ENCODE peak calls at places on chromosomes 6 and 20, in nine cellular contexts. N is A549, Z is spleen, S is heart left ventricle, O is IMR-90, X is left ventricle myocardium inferior, M is cardiac muscle cell, F is AG04449, R is mesothelial cell of epicardium. W is an unnamed sample.

GRCh38 chr6:55713411-55713810 is 134.4 kb upstream of the HMGCLL1 start:
- DNase-seq in R (no peak), N (peak), M (no peak), X (no peak), F (no peak), O (peak), Z (no peak), S (no peak), W (no peak)

GRCh38 chr6:21731411-21732031 is 138.0 kb downstream of the SOX4 start:
- DNase-seq in O (peak), N (peak), M (no peak), S (no peak), Z (no peak), R (no peak), F (no peak), X (no peak), W (no peak)

GRCh38 chr6:167311286-167311685 is 13.6 kb upstream of the TTLL2 start:
- DNase-seq in F (no peak), N (no peak), X (no peak), O (no peak), Z (no peak), R (peak), S (no peak), M (peak), W (no peak)

GRCh38 chr6:85810558-85810957 is 167.9 kb upstream of the SYNCRIP start:
- DNase-seq in M (no peak), X (no peak), F (no peak), N (no peak), S (no peak), Z (no peak), R (no peak), O (no peak), W (no peak)

GRCh38 chr6:2197177-2197671 is 48.2 kb downstream of the GMDS start:
- DNase-seq in M (no peak), N (no peak), S (peak), R (no peak), O (peak), X (no peak), Z (no peak), F (no peak), W (no peak)

GRCh38 chr6:3450888-3451287 is 6.0 kb downstream of the SLC22A23 start:
- DNase-seq in X (no peak), S (no peak), N (no peak), O (no peak), R (no peak), M (no peak), F (no peak), Z (no peak), W (no peak)

GRCh38 chr6:31272431-31272830 is 539 bp upstream of the HLA-C start:
- DNase-seq in X (no peak), M (peak), Z (no peak), N (no peak), S (no peak), O (no peak), R (no peak), F (no peak), W (no peak)

GRCh38 chr6:16989382-16989781 is 112.5 kb upstream of the STMND1 start:
- DNase-seq in F (no peak), X (no peak), Z (no peak), O (no peak), M (no peak), S (no peak), N (no peak), R (no peak), W (no peak)

GRCh38 chr6:159695984-159696383 is 2.9 kb upstream of the SOD2 start:
- DNase-seq in X (no peak), M (no peak), S (no peak), O (peak), F (no peak), R (no peak), Z (no peak), N (no peak), W (no peak)

GRCh38 chr20:43955244-43956191 is 40.9 kb downstream of the TOX2 start:
- DNase-seq in M (no peak), F (peak), Z (peak), O (peak), X (no peak), N (peak), R (no peak), S (no peak), W (no peak)

GRCh38 chr20:45341939-45342862 is 6.0 kb downstream of the SDC4 start:
- DNase-seq in S (peak), X (peak), M (peak), Z (no peak), F (no peak), O (peak), R (peak), N (no peak), W (no peak)

GRCh38 chr20:48723308-48724264 is 104.2 kb downstream of the PREX1 start:
- DNase-seq in X (no peak), R (no peak), M (no peak), F (no peak), N (no peak), S (peak), Z (peak), O (no peak), W (no peak)

GRCh38 chr20:14264869-14265268 is 72.5 kb downstream of the FLRT3 start:
- DNase-seq in F (peak), R (no peak), M (no peak), N (peak), S (no peak), O (peak), X (no peak), Z (no peak), W (no peak)

GRCh38 chr6:166490671-166491500 is 95.6 kb downstream of the RAMACL start:
- DNase-seq in S (no peak), N (no peak), R (no peak), M (no peak), F (no peak), O (peak), Z (peak), X (peak), W (no peak)

GRCh38 chr6:158819213-158819976 is at the start of gene EZR:
- DNase-seq in X (peak), R (peak), S (peak), N (peak), Z (peak), O (peak), M (peak), F (no peak), W (no peak)

GRCh38 chr6:111482236-111482958 is 621 bp downstream of the REV3L start:
- DNase-seq in O (peak), X (peak), Z (peak), F (no peak), R (peak), N (no peak), S (peak), M (peak), W (peak)

GRCh38 chr6:111157412-111157811 is 70.1 kb downstream of the SLC16A10 start:
- DNase-seq in S (no peak), N (no peak), X (no peak), F (no peak), R (no peak), M (no peak), O (no peak), Z (no peak), W (no peak)

GRCh38 chr20:62361799-62362589 is 5.1 kb downstream of the LAMA5 start:
- DNase-seq in S (peak), F (no peak), X (peak), R (peak), N (peak), O (no peak), M (peak), Z (no peak), W (no peak)

GRCh38 chr20:21251278-21251677 is 51.9 kb upstream of the XRN2 start:
- DNase-seq in F (no peak), Z (no peak), R (no peak), S (no peak), O (no peak), N (no peak), M (no peak), X (no peak), W (no peak)

GRCh38 chr6:69917834-69918233 is 51.5 kb downstream of the COL19A1 start:
- DNase-seq in R (no peak), S (no peak), F (peak), Z (no peak), M (no peak), O (peak), N (peak), X (no peak), W (no peak)

GRCh38 chr20:44038681-44039123 is 124.0 kb downstream of the TOX2 start:
- DNase-seq in F (no peak), X (no peak), N (no peak), R (no peak), Z (peak), M (no peak), S (no peak), O (no peak), W (no peak)

GRCh38 chr20:25462166-25462565 is 54.7 kb downstream of the GINS1 start:
- DNase-seq in R (no peak), O (no peak), S (no peak), X (no peak), N (no peak), M (no peak), F (no peak), Z (peak), W (no peak)

GRCh38 chr20:9214676-9215075 is 145.8 kb downstream of the PLCB4 start:
- DNase-seq in O (peak), Z (no peak), F (peak), N (peak), R (no peak), X (no peak), M (no peak), S (no peak), W (no peak)

GRCh38 chr6:10528170-10528981 is 7.2 kb downstream of the GCNT2 start:
- DNase-seq in Z (no peak), N (peak), O (peak), M (no peak), F (no peak), X (no peak), S (no peak), R (no peak), W (no peak)

DNA sequence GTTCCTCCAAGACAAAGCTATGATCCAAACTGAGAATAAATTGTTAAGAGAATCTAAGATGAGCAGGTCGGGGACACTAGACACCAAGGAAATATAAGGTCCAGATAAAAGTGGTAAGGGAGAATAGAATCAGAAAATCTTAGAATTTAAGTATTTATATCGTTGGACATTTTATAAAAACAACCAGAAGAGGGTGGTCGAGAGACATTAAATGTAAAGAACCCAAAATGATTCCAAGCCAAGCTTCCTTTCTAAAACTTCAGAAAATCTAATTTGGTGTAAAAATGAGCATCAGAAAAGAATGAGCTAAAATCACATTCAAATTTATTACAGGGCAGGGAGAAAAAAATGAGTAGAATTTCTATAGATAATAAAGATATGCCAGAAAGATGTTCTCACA is 97.8 kb upstream of the OGFRL1 start:
- DNase-seq in O (peak), R (no peak), N (peak), S (no peak), M (peak), F (no peak), Z (no peak), X (no peak), W (no peak)
- TF ChIP-seq CTCF in O (peak), R (peak), N (peak), S (peak), M (peak), F (no peak), Z (no peak), X (peak), W (no peak)

GRCh38 chr6:154512214-154512613 is 1.7 kb upstream of the CNKSR3 start:
- DNase-seq in M (no peak), Z (no peak), X (no peak), R (no peak), N (no peak), F (no peak), O (no peak), S (no peak), W (no peak)

GRCh38 chr6:154508573-154509375 is 1.7 kb downstream of the CNKSR3 start:
- DNase-seq in O (peak), R (no peak), S (no peak), M (no peak), Z (no peak), F (no peak), N (no peak), X (no peak), W (no peak)

GRCh38 chr6:154511735-154512097 is 1.2 kb upstream of the CNKSR3 start:
- DNase-seq in N (no peak), X (no peak), S (no peak), Z (no peak), R (no peak), M (no peak), F (no peak), O (no peak), W (no peak)

GRCh38 chr6:154509421-154510143 is 903 bp downstream of the CNKSR3 start:
- DNase-seq in R (peak), M (peak), F (no peak), N (no peak), S (peak), X (peak), Z (peak), O (no peak), W (no peak)

DNA sequence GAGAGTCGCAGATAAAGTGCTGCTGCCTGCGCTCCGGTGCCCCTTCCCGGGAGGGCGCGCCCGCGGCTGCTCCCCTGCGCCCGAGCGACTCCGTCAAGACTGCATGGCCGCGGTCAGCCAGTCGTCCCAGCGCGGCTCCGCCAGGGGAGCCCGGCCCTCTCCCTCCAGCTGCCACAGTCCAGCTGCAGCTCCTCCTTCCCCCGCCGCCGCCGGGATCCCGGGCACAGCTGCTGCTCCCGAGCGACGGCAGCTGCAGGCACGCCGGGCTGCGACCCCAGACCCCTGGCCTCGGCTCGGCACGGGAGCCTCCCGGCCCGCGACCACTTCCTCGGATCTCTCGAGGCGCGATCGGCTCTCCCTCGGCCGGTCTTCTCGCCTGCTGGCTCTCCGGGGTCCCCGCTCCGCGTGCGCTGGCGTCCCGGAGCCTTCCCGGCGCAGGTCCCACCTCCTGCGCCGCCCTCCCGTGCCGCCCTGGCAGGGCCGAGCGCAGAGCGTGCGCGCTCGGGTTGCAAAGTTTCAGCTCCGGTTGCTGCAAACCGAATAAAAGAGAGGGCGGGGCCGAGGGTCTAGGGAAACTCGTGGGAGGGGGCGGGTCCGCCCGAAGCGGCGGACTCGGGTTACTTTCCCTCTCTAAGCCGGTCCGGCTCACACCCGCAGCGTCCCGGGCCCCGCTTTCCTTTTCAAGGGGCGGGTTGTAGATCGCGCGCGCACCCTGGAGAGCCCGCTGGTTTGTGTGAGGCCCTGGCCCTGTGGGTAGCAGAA is at the start of gene CNKSR3:
- DNase-seq in M (peak), R (peak), O (peak), F (peak), N (peak), Z (peak), S (peak), X (peak), W (peak)
- TF ChIP-seq CTCF in M (no peak), R (no peak), O (peak), F (peak), N (no peak), Z (no peak), S (no peak), X (peak), W (no peak)

GRCh38 chr6:168736039-168736438 is 295.1 kb downstream of the SMOC2 start:
- DNase-seq in O (no peak), X (no peak), N (no peak), R (no peak), Z (no peak), M (no peak), F (no peak), S (no peak), W (no peak)

GRCh38 chr6:168734523-168734922 is 293.5 kb downstream of the SMOC2 start:
- DNase-seq in Z (no peak), R (no peak), S (no peak), O (no peak), M (no peak), N (no peak), X (no peak), F (no peak), W (no peak)

GRCh38 chr6:168735268-168735949 is 294.4 kb downstream of the SMOC2 start:
- DNase-seq in N (no peak), R (no peak), F (no peak), Z (no peak), O (no peak), M (peak), S (no peak), X (no peak), W (no peak)

GRCh38 chr6:168739381-168739780 is 298.4 kb downstream of the SMOC2 start:
- DNase-seq in N (no peak), O (no peak), M (no peak), R (no peak), X (no peak), S (no peak), Z (no peak), F (no peak), W (no peak)

GRCh38 chr6:168737481-168737880 is 296.5 kb downstream of the SMOC2 start:
- DNase-seq in N (peak), S (no peak), X (no peak), R (no peak), O (no peak), M (no peak), F (no peak), Z (no peak), W (no peak)
- TF ChIP-seq CTCF in N (no peak), S (no peak), X (no peak), R (no peak), O (no peak), M (peak), F (no peak), Z (no peak), W (no peak)

DNA sequence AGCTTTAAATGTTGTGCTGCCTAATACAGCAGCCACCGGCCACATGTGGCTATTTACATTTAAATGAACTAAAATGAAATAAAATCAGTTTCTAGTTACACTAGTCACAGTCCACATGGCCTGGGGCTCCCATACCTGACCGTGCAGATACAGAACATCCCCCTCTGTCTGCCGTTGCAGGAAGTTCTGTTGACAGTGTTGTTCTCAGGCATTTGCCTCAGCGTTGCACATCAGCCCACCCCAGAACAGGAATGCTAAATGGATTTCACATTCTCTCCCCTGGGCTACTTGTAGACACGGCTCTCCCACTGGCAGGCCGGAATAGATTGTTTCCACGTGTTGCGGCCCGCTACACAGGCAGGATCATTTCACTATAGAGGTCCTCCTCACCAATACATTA is 26.3 kb downstream of the JAG1 start:
- DNase-seq in Z (no peak), F (no peak), S (no peak), R (no peak), X (no peak), O (no peak), N (no peak), M (peak), W (no peak)
- TF ChIP-seq CTCF in Z (no peak), F (peak), S (peak), R (peak), X (peak), O (no peak), N (peak), M (peak), W (no peak)

GRCh38 chr6:125952764-125953501 is 3.6 kb upstream of the HINT3 start:
- DNase-seq in Z (peak), N (peak), S (no peak), M (no peak), O (peak), F (no peak), X (no peak), R (no peak), W (no peak)
- TF ChIP-seq CTCF in Z (no peak), N (peak), S (no peak), M (peak), O (peak), F (peak), X (no peak), R (no peak), W (no peak)

DNA sequence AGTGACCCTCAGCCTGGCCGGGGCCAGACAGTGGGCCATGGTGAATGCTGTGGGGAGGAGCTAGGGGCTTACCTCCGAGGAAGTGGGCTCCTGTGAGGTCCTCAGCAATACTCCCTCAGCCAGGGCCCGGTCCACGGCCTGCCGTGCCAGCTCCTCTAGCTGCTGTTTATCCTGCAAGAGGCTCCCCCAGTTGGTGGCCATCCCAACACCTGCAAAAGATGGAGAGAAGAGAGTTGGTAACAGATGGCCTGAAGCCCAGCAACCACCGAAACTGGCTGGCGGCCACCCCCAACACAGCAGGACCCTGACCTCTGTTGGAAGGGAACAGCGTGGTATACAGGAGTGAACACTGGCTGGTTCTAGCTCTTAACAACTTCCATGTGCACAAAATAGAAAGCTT is 4.0 kb downstream of the GSS start:
- DNase-seq in X (peak), F (no peak), Z (no peak), R (no peak), N (no peak), O (no peak), S (no peak), M (no peak), W (no peak)
- TF ChIP-seq CTCF in X (no peak), F (no peak), Z (no peak), R (no peak), N (no peak), O (no peak), S (peak), M (no peak), W (no peak)

GRCh38 chr20:51442602-51443001 is 99.9 kb downstream of the NFATC2 start:
- DNase-seq in O (no peak), X (no peak), R (no peak), S (no peak), F (no peak), Z (no peak), N (no peak), M (no peak), W (no peak)

GRCh38 chr20:51439160-51439689 is 103.3 kb downstream of the NFATC2 start:
- DNase-seq in R (no peak), N (no peak), Z (no peak), F (no peak), M (no peak), S (no peak), X (no peak), O (no peak), W (no peak)

GRCh38 chr20:51438136-51438535 is 104.4 kb downstream of the NFATC2 start:
- DNase-seq in S (no peak), X (no peak), Z (no peak), F (no peak), M (no peak), N (no peak), R (no peak), O (no peak), W (no peak)

GRCh38 chr20:51437182-51437923 is 105.2 kb downstream of the NFATC2 start:
- DNase-seq in F (no peak), R (no peak), N (no peak), Z (no peak), O (no peak), S (no peak), M (no peak), X (no peak), W (no peak)

GRCh38 chr20:51440589-51440988 is 101.9 kb downstream of the NFATC2 start:
- DNase-seq in M (no peak), N (no peak), R (no peak), O (no peak), X (no peak), S (no peak), Z (peak), F (no peak), W (no peak)
- TF ChIP-seq CTCF in M (no peak), N (no peak), R (no peak), O (no peak), X (no peak), S (no peak), Z (no peak), F (no peak), W (no peak)

W was measured in omental fat pad.